ENCODE peak calls at places on chromosomes 3 and 15, in five cellular contexts. One of them, this sample, is unnamed.

GRCh38 chr3:63467392-63467791 is 185.1 kb upstream of the SNTN start:
- DNase-seq in fibroblast of mammary gland: no peak
- DNase-seq in aorta: no peak
- DNase-seq in ovary: no peak
- DNase-seq in neuronal stem cell: no peak
- DNase-seq in this sample: no peak

GRCh38 chr15:83556754-83557153 is 97.2 kb upstream of the ADAMTSL3 start:
- DNase-seq in fibroblast of mammary gland: no peak
- DNase-seq in neuronal stem cell: no peak
- DNase-seq in ovary: no peak
- DNase-seq in aorta: no peak
- DNase-seq in this sample: no peak

GRCh38 chr3:124386006-124386405 is 344.2 kb upstream of the UMPS start:
- DNase-seq in aorta: no peak
- DNase-seq in fibroblast of mammary gland: no peak
- DNase-seq in neuronal stem cell: no peak
- DNase-seq in ovary: no peak
- DNase-seq in this sample: no peak

GRCh38 chr3:138180375-138181029 is 5.8 kb upstream of the DBR1 start:
- DNase-seq in neuronal stem cell: no peak
- DNase-seq in aorta: no peak
- DNase-seq in ovary: no peak
- DNase-seq in fibroblast of mammary gland: peak
- DNase-seq in this sample: peak

GRCh38 chr3:158058775-158059174 is 47.4 kb downstream of the SHOX2 start:
- DNase-seq in neuronal stem cell: no peak
- DNase-seq in fibroblast of mammary gland: no peak
- DNase-seq in aorta: no peak
- DNase-seq in ovary: no peak
- DNase-seq in this sample: no peak

GRCh38 chr3:151085889-151086483 is 522 bp downstream of the MED12L start:
- DNase-seq in ovary: peak
- DNase-seq in neuronal stem cell: peak
- DNase-seq in fibroblast of mammary gland: no peak
- DNase-seq in aorta: peak
- DNase-seq in this sample: no peak

GRCh38 chr3:43627360-43627759 is 5.5 kb upstream of the ANO10 start:
- DNase-seq in neuronal stem cell: no peak
- DNase-seq in fibroblast of mammary gland: no peak
- DNase-seq in ovary: no peak
- DNase-seq in aorta: no peak
- DNase-seq in this sample: no peak

GRCh38 chr15:78446551-78446950 is 8.5 kb downstream of the IREB2 start:
- DNase-seq in ovary: no peak
- DNase-seq in neuronal stem cell: no peak
- DNase-seq in aorta: no peak
- DNase-seq in fibroblast of mammary gland: no peak
- DNase-seq in this sample: no peak

GRCh38 chr3:141368062-141368924 is at the start of gene ZBTB38:
- DNase-seq in fibroblast of mammary gland: peak
- DNase-seq in aorta: peak
- DNase-seq in neuronal stem cell: peak
- DNase-seq in ovary: peak
- DNase-seq in this sample: peak

GRCh38 chr3:44098666-44099065 is 143.0 kb upstream of the TOPAZ1 start:
- DNase-seq in fibroblast of mammary gland: no peak
- DNase-seq in aorta: no peak
- DNase-seq in ovary: no peak
- DNase-seq in neuronal stem cell: no peak
- DNase-seq in this sample: no peak

GRCh38 chr15:49145651-49146609 is 9.5 kb downstream of the COPS2 start:
- DNase-seq in neuronal stem cell: peak
- DNase-seq in ovary: no peak
- DNase-seq in fibroblast of mammary gland: peak
- DNase-seq in aorta: no peak
- DNase-seq in this sample: peak

GRCh38 chr15:98799461-98799971 is 151.2 kb downstream of the IGF1R start:
- DNase-seq in ovary: no peak
- DNase-seq in fibroblast of mammary gland: no peak
- DNase-seq in neuronal stem cell: no peak
- DNase-seq in aorta: no peak
- DNase-seq in this sample: peak

GRCh38 chr3:148873928-148874326 is 8.8 kb downstream of the CPA3 start:
- DNase-seq in fibroblast of mammary gland: no peak
- DNase-seq in ovary: no peak
- DNase-seq in aorta: no peak
- DNase-seq in neuronal stem cell: no peak
- DNase-seq in this sample: no peak

GRCh38 chr15:39344662-39345141 is 236.2 kb upstream of the THBS1 start:
- DNase-seq in ovary: no peak
- DNase-seq in neuronal stem cell: no peak
- DNase-seq in fibroblast of mammary gland: peak
- DNase-seq in aorta: no peak
- DNase-seq in this sample: peak

GRCh38 chr3:64620020-64620419 is 67.8 kb downstream of the ADAMTS9 start:
- DNase-seq in neuronal stem cell: no peak
- DNase-seq in ovary: no peak
- DNase-seq in fibroblast of mammary gland: no peak
- DNase-seq in aorta: no peak
- DNase-seq in this sample: no peak

GRCh38 chr3:64621726-64622400 is 65.9 kb downstream of the ADAMTS9 start:
- DNase-seq in fibroblast of mammary gland: peak
- DNase-seq in ovary: no peak
- DNase-seq in aorta: no peak
- DNase-seq in neuronal stem cell: no peak
- DNase-seq in this sample: no peak

GRCh38 chr3:64625381-64625780 is 62.4 kb downstream of the ADAMTS9 start:
- DNase-seq in ovary: no peak
- DNase-seq in neuronal stem cell: no peak
- DNase-seq in aorta: no peak
- DNase-seq in fibroblast of mammary gland: no peak
- DNase-seq in this sample: no peak

GRCh38 chr3:64621275-64621674 is 66.5 kb downstream of the ADAMTS9 start:
- DNase-seq in fibroblast of mammary gland: no peak
- DNase-seq in ovary: no peak
- DNase-seq in aorta: no peak
- DNase-seq in neuronal stem cell: no peak
- DNase-seq in this sample: no peak

GRCh38 chr3:64623125-64623524 is 64.7 kb downstream of the ADAMTS9 start:
- DNase-seq in aorta: no peak
- DNase-seq in fibroblast of mammary gland: no peak
- DNase-seq in neuronal stem cell: no peak
- DNase-seq in ovary: no peak
- DNase-seq in this sample: no peak
- H3K4me3 ChIP-seq in aorta: no peak
- H3K4me3 ChIP-seq in fibroblast of mammary gland: no peak
- H3K4me3 ChIP-seq in neuronal stem cell: no peak
- H3K4me3 ChIP-seq in ovary: no peak
- H3K4me3 ChIP-seq in this sample: no peak

GRCh38 chr15:101006931-101007687 is 88.0 kb downstream of the LRRK1 start:
- DNase-seq in fibroblast of mammary gland: peak
- DNase-seq in ovary: peak
- DNase-seq in aorta: peak
- DNase-seq in neuronal stem cell: peak
- DNase-seq in this sample: peak
- H3K4me3 ChIP-seq in fibroblast of mammary gland: peak
- H3K4me3 ChIP-seq in ovary: no peak
- H3K4me3 ChIP-seq in aorta: no peak
- H3K4me3 ChIP-seq in neuronal stem cell: no peak
- H3K4me3 ChIP-seq in this sample: no peak

GRCh38 chr15:79678032-79678701 is 218.6 kb downstream of the MTHFS start:
- DNase-seq in ovary: no peak
- DNase-seq in neuronal stem cell: no peak
- DNase-seq in fibroblast of mammary gland: no peak
- DNase-seq in aorta: no peak
- DNase-seq in this sample: no peak

GRCh38 chr15:79680721-79681120 is 216.1 kb downstream of the MTHFS start:
- DNase-seq in aorta: no peak
- DNase-seq in fibroblast of mammary gland: peak
- DNase-seq in ovary: no peak
- DNase-seq in neuronal stem cell: peak
- DNase-seq in this sample: peak

GRCh38 chr15:79682285-79682684 is 214.5 kb downstream of the MTHFS start:
- DNase-seq in fibroblast of mammary gland: peak
- DNase-seq in aorta: peak
- DNase-seq in neuronal stem cell: no peak
- DNase-seq in ovary: no peak
- DNase-seq in this sample: peak

GRCh38 chr15:79682851-79683288 is 213.9 kb downstream of the MTHFS start:
- DNase-seq in neuronal stem cell: no peak
- DNase-seq in aorta: no peak
- DNase-seq in ovary: no peak
- DNase-seq in fibroblast of mammary gland: peak
- DNase-seq in this sample: peak
- H3K4me3 ChIP-seq in neuronal stem cell: no peak
- H3K4me3 ChIP-seq in aorta: no peak
- H3K4me3 ChIP-seq in ovary: no peak
- H3K4me3 ChIP-seq in fibroblast of mammary gland: no peak
- H3K4me3 ChIP-seq in this sample: no peak

DNA sequence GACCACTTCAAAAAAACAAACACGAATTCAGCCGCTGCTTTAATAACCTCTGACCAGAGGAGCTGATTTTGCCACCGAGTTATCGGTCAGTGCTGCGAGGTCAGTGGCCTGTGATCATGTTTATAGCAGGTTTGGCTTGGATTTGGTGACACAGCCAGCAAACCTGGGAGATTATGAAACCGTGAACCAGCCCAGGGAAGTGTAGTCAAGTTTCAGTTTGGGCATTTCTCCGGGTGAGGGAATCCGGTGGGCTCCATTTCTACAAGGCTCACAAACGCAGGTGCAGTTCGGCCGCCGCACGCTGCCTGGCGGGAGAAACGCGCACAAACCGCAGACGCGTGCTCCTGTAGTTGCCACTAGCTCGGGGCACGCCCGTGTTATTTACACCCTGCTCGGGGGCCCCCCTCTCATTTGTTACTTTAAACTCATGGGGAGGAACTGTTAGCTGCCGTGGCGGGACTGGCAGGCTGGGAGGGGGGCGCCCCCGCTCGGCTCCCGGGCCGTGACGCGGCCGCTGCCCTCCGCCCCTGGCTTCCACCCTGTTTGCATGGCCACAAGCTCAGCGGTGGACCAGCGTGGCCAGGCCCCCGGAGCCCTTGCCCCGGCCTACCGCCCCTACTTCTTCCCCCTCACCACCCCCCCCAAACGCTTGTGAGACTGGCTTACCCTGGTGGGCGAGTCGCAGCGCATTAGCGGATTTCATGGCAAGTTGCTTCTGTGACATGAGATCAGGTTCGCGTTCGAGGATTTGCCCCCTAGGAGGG is 13.6 kb upstream of the ONECUT1 start:
- DNase-seq in aorta: no peak
- DNase-seq in neuronal stem cell: peak
- DNase-seq in fibroblast of mammary gland: no peak
- DNase-seq in ovary: no peak
- DNase-seq in this sample: no peak
- H3K4me3 ChIP-seq in aorta: no peak
- H3K4me3 ChIP-seq in neuronal stem cell: no peak
- H3K4me3 ChIP-seq in fibroblast of mammary gland: no peak
- H3K4me3 ChIP-seq in ovary: no peak
- H3K4me3 ChIP-seq in this sample: no peak

DNA sequence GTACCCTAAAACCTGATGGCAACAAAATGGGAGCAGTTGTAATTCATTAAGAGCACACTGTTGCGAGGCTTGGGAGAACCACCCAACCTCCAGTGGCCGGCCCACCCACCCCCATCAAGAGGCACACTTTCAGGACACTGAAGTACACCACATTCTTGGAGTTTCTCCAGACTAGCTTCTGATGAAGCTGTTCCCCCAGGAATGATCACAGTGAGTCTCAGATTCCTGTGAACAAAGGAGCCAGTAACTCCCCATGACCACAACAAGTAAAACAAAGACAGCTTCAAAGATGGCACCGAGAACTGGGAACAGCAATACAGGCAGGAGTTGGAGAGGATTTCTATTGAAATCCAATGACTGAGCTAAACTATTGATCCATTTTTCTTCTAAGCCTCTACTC is 126.0 kb downstream of the ST8SIA2 start:
- DNase-seq in aorta: no peak
- DNase-seq in ovary: no peak
- DNase-seq in fibroblast of mammary gland: no peak
- DNase-seq in neuronal stem cell: no peak
- DNase-seq in this sample: no peak
- H3K4me3 ChIP-seq in aorta: no peak
- H3K4me3 ChIP-seq in ovary: no peak
- H3K4me3 ChIP-seq in fibroblast of mammary gland: no peak
- H3K4me3 ChIP-seq in neuronal stem cell: no peak
- H3K4me3 ChIP-seq in this sample: no peak

DNA sequence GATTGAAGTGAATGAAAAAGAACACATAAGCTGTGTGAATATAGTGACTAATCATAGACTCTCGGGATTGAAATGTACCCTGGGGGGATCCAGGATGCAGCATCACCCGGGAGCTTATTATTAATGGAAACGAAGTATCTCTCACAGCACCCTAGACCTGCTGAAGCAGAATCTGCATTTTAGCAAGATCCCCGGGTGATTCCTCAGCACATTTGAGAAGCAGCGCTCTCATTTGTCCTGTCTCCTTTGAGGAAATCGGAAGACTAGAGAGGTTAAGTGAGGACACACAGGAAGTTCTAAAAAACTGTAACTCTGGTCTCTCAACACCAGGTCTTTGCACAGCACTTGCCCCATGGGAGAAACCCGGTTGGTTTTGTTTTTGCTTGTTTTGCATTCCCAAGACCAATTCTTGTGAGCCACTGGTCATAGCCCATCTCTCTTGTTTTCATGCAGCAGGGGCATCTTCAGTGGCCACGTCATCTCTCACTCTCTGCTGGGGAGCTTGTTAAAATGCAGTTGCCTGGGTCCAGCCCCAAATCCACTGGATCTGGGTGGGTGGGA is 30.2 kb downstream of the ZNF710 start:
- DNase-seq in ovary: no peak
- DNase-seq in aorta: no peak
- DNase-seq in fibroblast of mammary gland: peak
- DNase-seq in neuronal stem cell: no peak
- DNase-seq in this sample: peak
- H3K4me3 ChIP-seq in ovary: no peak
- H3K4me3 ChIP-seq in aorta: no peak
- H3K4me3 ChIP-seq in fibroblast of mammary gland: no peak
- H3K4me3 ChIP-seq in neuronal stem cell: no peak
- H3K4me3 ChIP-seq in this sample: no peak

GRCh38 chr15:67564590-67565345 is 22.3 kb downstream of the MAP2K5 start:
- DNase-seq in fibroblast of mammary gland: no peak
- DNase-seq in neuronal stem cell: no peak
- DNase-seq in ovary: no peak
- DNase-seq in aorta: no peak
- DNase-seq in this sample: peak

GRCh38 chr15:67563092-67563491 is 20.6 kb downstream of the MAP2K5 start:
- DNase-seq in neuronal stem cell: no peak
- DNase-seq in aorta: no peak
- DNase-seq in fibroblast of mammary gland: no peak
- DNase-seq in ovary: no peak
- DNase-seq in this sample: no peak

GRCh38 chr15:67559158-67559557 is 16.7 kb downstream of the MAP2K5 start:
- DNase-seq in aorta: no peak
- DNase-seq in neuronal stem cell: no peak
- DNase-seq in ovary: no peak
- DNase-seq in fibroblast of mammary gland: no peak
- DNase-seq in this sample: no peak

GRCh38 chr15:67560320-67560719 is 17.8 kb downstream of the MAP2K5 start:
- DNase-seq in neuronal stem cell: no peak
- DNase-seq in fibroblast of mammary gland: no peak
- DNase-seq in ovary: no peak
- DNase-seq in aorta: no peak
- DNase-seq in this sample: no peak

GRCh38 chr15:67563961-67564570 is 21.6 kb downstream of the MAP2K5 start:
- DNase-seq in ovary: no peak
- DNase-seq in fibroblast of mammary gland: no peak
- DNase-seq in aorta: no peak
- DNase-seq in neuronal stem cell: no peak
- DNase-seq in this sample: no peak
- H3K4me3 ChIP-seq in ovary: no peak
- H3K4me3 ChIP-seq in fibroblast of mammary gland: no peak
- H3K4me3 ChIP-seq in aorta: no peak
- H3K4me3 ChIP-seq in neuronal stem cell: no peak
- H3K4me3 ChIP-seq in this sample: no peak